ENCODE peak calls at places on chromosomes 6 and 20, in four cellular contexts. One of them, this sample, is unnamed.

GRCh38 chr6:150233797-150234399 is 91.1 kb downstream of the PPP1R14C start:
- DNase-seq in ELR: no peak
- DNase-seq in GM23248: peak; percentile 19
- DNase-seq in kidney epithelial cell: no peak
- DNase-seq in this sample: no peak

GRCh38 chr6:71349976-71350615 is 61.5 kb downstream of the OGFRL1 start:
- DNase-seq in ELR: peak; percentile 87
- DNase-seq in kidney epithelial cell: no peak
- DNase-seq in GM23248: peak; percentile 91
- DNase-seq in this sample: no peak

GRCh38 chr6:113909224-113909856 is 52.2 kb downstream of the MARCKS start:
- DNase-seq in kidney epithelial cell: no peak
- DNase-seq in GM23248: peak; percentile 76
- DNase-seq in ELR: peak; percentile 82
- DNase-seq in this sample: no peak

GRCh38 chr20:58293453-58293852 is 16.1 kb upstream of the RAB22A start:
- DNase-seq in ELR: peak; percentile 19
- DNase-seq in GM23248: no peak
- DNase-seq in kidney epithelial cell: no peak
- DNase-seq in this sample: no peak

GRCh38 chr6:90080876-90081464 is 186.7 kb downstream of the GJA10 start:
- DNase-seq in kidney epithelial cell: no peak
- DNase-seq in ELR: no peak
- DNase-seq in GM23248: no peak
- DNase-seq in this sample: no peak

GRCh38 chr20:63291811-63292210 is 1.2 kb upstream of the COL20A1 start:
- DNase-seq in kidney epithelial cell: no peak
- DNase-seq in ELR: no peak
- DNase-seq in GM23248: no peak
- DNase-seq in this sample: no peak

GRCh38 chr20:40506567-40506966 is 182.5 kb downstream of the MAFB start:
- DNase-seq in GM23248: peak; percentile 100
- DNase-seq in ELR: peak; percentile 94
- DNase-seq in kidney epithelial cell: peak; percentile 94
- DNase-seq in this sample: peak; percentile 73

GRCh38 chr6:113586413-113586812 is 270.7 kb upstream of the MARCKS start:
- DNase-seq in GM23248: peak; percentile 82
- DNase-seq in kidney epithelial cell: no peak
- DNase-seq in ELR: peak; percentile 63
- DNase-seq in this sample: no peak

GRCh38 chr20:6074145-6074561 is 20.3 kb upstream of the LRRN4 start:
- DNase-seq in kidney epithelial cell: no peak
- DNase-seq in ELR: peak; percentile 42
- DNase-seq in GM23248: no peak
- DNase-seq in this sample: no peak

GRCh38 chr6:170082531-170083187 is 208.2 kb downstream of the DLL1 start:
- DNase-seq in ELR: no peak
- DNase-seq in kidney epithelial cell: no peak
- DNase-seq in GM23248: no peak
- DNase-seq in this sample: no peak

GRCh38 chr20:13947719-13948118 is 42.7 kb downstream of the SEL1L2 start:
- DNase-seq in GM23248: no peak
- DNase-seq in kidney epithelial cell: no peak
- DNase-seq in ELR: no peak
- DNase-seq in this sample: no peak

GRCh38 chr6:141598487-141598886 is 534.2 kb upstream of the GJE1 start:
- DNase-seq in GM23248: peak; percentile 46
- DNase-seq in kidney epithelial cell: no peak
- DNase-seq in ELR: peak; percentile 55
- DNase-seq in this sample: no peak

GRCh38 chr20:61964675-61965605 is 100.7 kb downstream of the TAF4 start:
- DNase-seq in GM23248: no peak
- DNase-seq in kidney epithelial cell: no peak
- DNase-seq in ELR: no peak
- DNase-seq in this sample: no peak

GRCh38 chr20:19936801-19937583 is 80.2 kb upstream of the NAA20 start:
- DNase-seq in ELR: no peak
- DNase-seq in GM23248: no peak
- DNase-seq in kidney epithelial cell: no peak
- DNase-seq in this sample: no peak

GRCh38 chr6:34957184-34957904 is 68.3 kb downstream of the ANKS1A start:
- DNase-seq in GM23248: no peak
- DNase-seq in kidney epithelial cell: no peak
- DNase-seq in ELR: no peak
- DNase-seq in this sample: no peak

GRCh38 chr6:44390158-44390683 is 2.7 kb downstream of the CDC5L start:
- DNase-seq in GM23248: no peak
- DNase-seq in ELR: no peak
- DNase-seq in kidney epithelial cell: no peak
- DNase-seq in this sample: no peak

GRCh38 chr6:169959129-169960002 is 207.9 kb downstream of the ERMARD start:
- DNase-seq in GM23248: no peak
- DNase-seq in ELR: no peak
- DNase-seq in kidney epithelial cell: no peak
- DNase-seq in this sample: no peak

GRCh38 chr6:25327372-25327771 is 48.2 kb downstream of the CARMIL1 start:
- DNase-seq in GM23248: no peak
- DNase-seq in ELR: no peak
- DNase-seq in kidney epithelial cell: no peak
- DNase-seq in this sample: no peak

GRCh38 chr6:109783245-109783990 is 92.3 kb downstream of the FIG4 start:
- DNase-seq in GM23248: peak; percentile 52
- DNase-seq in ELR: peak; percentile 31
- DNase-seq in kidney epithelial cell: no peak
- DNase-seq in this sample: no peak

GRCh38 chr6:71239694-71240093 is 48.9 kb upstream of the OGFRL1 start:
- DNase-seq in GM23248: no peak
- DNase-seq in ELR: no peak
- DNase-seq in kidney epithelial cell: no peak
- DNase-seq in this sample: no peak

GRCh38 chr20:35006009-35006408 is 50.3 kb downstream of the MYH7B start:
- DNase-seq in GM23248: no peak
- DNase-seq in kidney epithelial cell: no peak
- DNase-seq in ELR: no peak
- DNase-seq in this sample: no peak

GRCh38 chr20:41499064-41499463 is 119.1 kb downstream of the CHD6 start:
- DNase-seq in kidney epithelial cell: no peak
- DNase-seq in ELR: no peak
- DNase-seq in GM23248: peak; percentile 55
- DNase-seq in this sample: no peak

GRCh38 chr6:157314705-157315321 is 8.5 kb downstream of the TMEM242 start:
- DNase-seq in ELR: peak; percentile 86
- DNase-seq in kidney epithelial cell: no peak
- DNase-seq in GM23248: peak; percentile 84
- DNase-seq in this sample: peak; percentile 44

GRCh38 chr6:128519931-128520435 is 416 bp downstream of the PTPRK start:
- DNase-seq in kidney epithelial cell: no peak
- DNase-seq in ELR: no peak
- DNase-seq in GM23248: peak; percentile 79
- DNase-seq in this sample: no peak

This sample was measured in epithelial cell of proximal tubule.